ENCODE peak calls at places on chromosomes 12 and 14, in eight cellular contexts. Y is KBM-7; H is Right ventricle myocardium inferior; O is NCI-H2081; R is endothelial cell; J is esophagus muscularis mucosa; A is fibroblast of pulmonary artery; T is stimulated activated CD4-positive, alpha-beta T cell treated with anti-CD3 and anti-CD28 coated beads, Interleukin-12 subunit alpha, Interleukin-12 subunit beta, amount 100 ng/mL, for 24 hours. Z is an unnamed sample.
A peak's percentile ranks its signal among the peaks of the same experiment; 100 is the strongest.

GRCh38 chr14:91897121-91897701 is 29.9 kb upstream of the TC2N start:
- DNase-seq in Y (no peak), H (no peak), O (peak; percentile 38), R (no peak), J (no peak), A (peak; percentile 85), T (no peak), Z (peak; percentile 38)

GRCh38 chr12:11877869-11878780 is 192.6 kb upstream of the BCL2L14 start:
- DNase-seq in Y (no peak), H (no peak), O (peak; percentile 89), R (no peak), J (no peak), A (peak; percentile 77), T (no peak), Z (peak; percentile 84)

GRCh38 chr14:75539165-75539561 is 16.9 kb downstream of the BATF start:
- DNase-seq in Y (no peak), H (no peak), O (no peak), R (no peak), J (no peak), A (no peak), T (no peak), Z (no peak)

GRCh38 chr14:65840786-65841185 is 428.3 kb downstream of the FUT8 start:
- DNase-seq in Y (no peak), H (no peak), O (no peak), R (no peak), J (no peak), A (peak; percentile 39), T (no peak), Z (peak; percentile 9)

GRCh38 chr12:12887471-12887870 is 3.9 kb upstream of the GPRC5A start:
- DNase-seq in Y (no peak), H (no peak), O (no peak), R (no peak), J (no peak), A (no peak), T (no peak), Z (no peak)

GRCh38 chr12:120230326-120230973 is 29.5 kb upstream of the RPLP0 start:
- DNase-seq in Y (no peak), H (peak; percentile 77), O (no peak), R (no peak), J (no peak), A (peak; percentile 88), T (no peak), Z (peak; percentile 98)

GRCh38 chr12:89427508-89428156 is 75.3 kb upstream of the DUSP6 start:
- DNase-seq in Y (no peak), H (no peak), O (no peak), R (no peak), J (no peak), A (no peak), T (no peak), Z (peak; percentile 10)

GRCh38 chr14:49972199-49972671 is 79.4 kb downstream of the ARF6 start:
- DNase-seq in Y (peak; percentile 85), H (no peak), O (peak; percentile 78), R (no peak), J (no peak), A (peak; percentile 66), T (no peak), Z (peak; percentile 88)

GRCh38 chr12:94793191-94793595 is 142.8 kb upstream of the TMCC3 start:
- DNase-seq in Y (no peak), H (no peak), O (no peak), R (no peak), J (no peak), A (no peak), T (no peak), Z (peak; percentile 8)

GRCh38 chr14:90844321-90844720 is 28.1 kb upstream of the TTC7B start:
- DNase-seq in Y (no peak), H (no peak), O (no peak), R (no peak), J (no peak), A (no peak), T (no peak), Z (no peak)

GRCh38 chr12:20513189-20513588 is 144.9 kb downstream of the PDE3A start:
- DNase-seq in Y (no peak), H (no peak), O (no peak), R (no peak), J (no peak), A (peak; percentile 38), T (no peak), Z (no peak)

GRCh38 chr12:123200414-123200813 is 32.5 kb downstream of the MPHOSPH9 start:
- DNase-seq in Y (no peak), H (no peak), O (no peak), R (no peak), J (no peak), A (no peak), T (no peak), Z (no peak)

GRCh38 chr14:57988445-57988844 is 122.6 kb upstream of the SLC35F4 start:
- DNase-seq in Y (no peak), H (no peak), O (no peak), R (no peak), J (peak; percentile 39), A (no peak), T (no peak), Z (no peak)

GRCh38 chr14:77268989-77269595 is 1.9 kb downstream of the NGB start:
- DNase-seq in Y (no peak), H (no peak), O (peak; percentile 27), R (no peak), J (no peak), A (no peak), T (no peak), Z (no peak)

GRCh38 chr12:47385587-47385986 is 305.8 kb upstream of the AMIGO2 start:
- DNase-seq in Y (no peak), H (no peak), O (no peak), R (no peak), J (no peak), A (no peak), T (no peak), Z (no peak)